ENCODE peak calls at places on chromosomes 1 and 21, in seven cellular contexts. W, Y, C, Z, T, J and I are unnamed samples.

GRCh38 chr1:9294440-9294773 is 1.7 kb downstream of the SPSB1 start:
- DNase-seq in T (peak), Z (no peak), Y (no peak), J (no peak), W (no peak), C (no peak), I (no peak)

GRCh38 chr1:8011923-8012858 is 13.9 kb downstream of the ERRFI1 start:
- DNase-seq in J (no peak), Y (no peak), W (peak), C (no peak), Z (no peak), T (no peak), I (no peak)

GRCh38 chr1:219465247-219466093 is 147.4 kb downstream of the ZC3H11B start:
- DNase-seq in W (no peak), Y (no peak), J (no peak), C (no peak), Z (no peak), T (no peak), I (no peak)

GRCh38 chr1:11790880-11791715 is 14.7 kb downstream of the MTHFR start:
- DNase-seq in J (no peak), T (no peak), Z (no peak), W (peak), C (no peak), Y (no peak), I (no peak)

GRCh38 chr21:34926784-34927548 is 122.1 kb downstream of the RUNX1 start:
- DNase-seq in T (no peak), Y (no peak), C (no peak), Z (no peak), J (no peak), W (no peak), I (no peak)

GRCh38 chr1:11041048-11041447 is 6.0 kb downstream of the MASP2 start:
- DNase-seq in Z (no peak), T (no peak), Y (no peak), J (no peak), C (no peak), W (no peak), I (no peak)

GRCh38 chr21:37551406-37552355 is 185.1 kb downstream of the DYRK1A start:
- DNase-seq in Y (no peak), W (peak), Z (no peak), C (peak), T (no peak), J (no peak), I (no peak)

GRCh38 chr1:18109756-18110597 is 2.4 kb downstream of the IGSF21 start:
- DNase-seq in Z (no peak), T (peak), J (no peak), Y (no peak), W (no peak), C (peak), I (peak)